ENCODE peak calls at places on chromosomes 2 and 18, in nine cellular contexts. P, M, C, O, S, J, I, D and N are unnamed samples.
A peak's percentile ranks its signal among the peaks of the same experiment; 100 is the strongest.

GRCh38 chr2:204863351-204863750 is 318.1 kb downstream of the PARD3B start:
- DNase-seq in J (no peak), O (peak; percentile 76), I (no peak), P (no peak), S (no peak), M (no peak), D (no peak), C (no peak), N (no peak)

GRCh38 chr2:73291461-73292315 is 1.7 kb downstream of the EGR4 start:
- DNase-seq in D (no peak), S (peak; percentile 49), P (no peak), I (no peak), J (no peak), M (no peak), C (no peak), O (no peak), N (no peak)

GRCh38 chr2:120593921-120594686 is 141.6 kb upstream of the GLI2 start:
- DNase-seq in P (no peak), M (no peak), C (no peak), O (no peak), S (no peak), D (no peak), J (no peak), I (no peak), N (no peak)

GRCh38 chr2:119204525-119204924 is 19.1 kb upstream of the STEAP3 start:
- DNase-seq in P (no peak), O (no peak), I (no peak), S (no peak), M (no peak), C (no peak), D (no peak), J (no peak), N (no peak)

GRCh38 chr2:25343187-25343825 is 1.6 kb upstream of the DNMT3A start:
- DNase-seq in M (no peak), C (no peak), O (no peak), J (no peak), S (no peak), I (no peak), P (no peak), D (no peak), N (no peak)

GRCh38 chr2:142794850-142795249 is 82.6 kb upstream of the KYNU start:
- DNase-seq in C (no peak), I (no peak), P (no peak), D (no peak), S (no peak), J (no peak), O (no peak), M (no peak), N (no peak)

GRCh38 chr18:892316-892715 is 12.4 kb upstream of the ADCYAP1 start:
- DNase-seq in O (no peak), I (no peak), D (no peak), C (no peak), S (no peak), P (no peak), J (no peak), M (no peak), N (no peak)

GRCh38 chr2:239706407-239706806 is 305.6 kb upstream of the HDAC4 start:
- DNase-seq in O (no peak), D (no peak), J (no peak), P (no peak), I (no peak), C (peak; percentile 7), M (no peak), S (no peak), N (no peak)

GRCh38 chr2:207587305-207587704 is 37.9 kb downstream of the METTL21A start:
- DNase-seq in O (no peak), P (no peak), C (no peak), I (no peak), S (no peak), J (no peak), M (no peak), D (no peak), N (no peak)

GRCh38 chr2:112627060-112628040 is 18.4 kb upstream of the SLC20A1 start:
- DNase-seq in D (no peak), S (peak; percentile 52), J (peak; percentile 39), M (no peak), C (peak; percentile 49), I (peak; percentile 58), P (no peak), O (peak; percentile 97), N (no peak)

GRCh38 chr2:200624660-200625059 is 38.8 kb downstream of the AOX1 start:
- DNase-seq in M (no peak), C (no peak), D (no peak), I (no peak), P (no peak), S (no peak), O (peak; percentile 89), J (no peak), N (no peak)

GRCh38 chr2:240865391-240865790 is 3.2 kb upstream of the AGXT start:
- DNase-seq in P (no peak), D (no peak), S (no peak), J (no peak), C (no peak), O (no peak), M (no peak), I (no peak), N (no peak)

GRCh38 chr2:71792926-71793761 is 339.8 kb downstream of the DYSF start:
- DNase-seq in C (no peak), P (no peak), M (no peak), O (peak; percentile 38), J (no peak), I (no peak), D (no peak), S (no peak), N (no peak)

GRCh38 chr18:62979172-62979571 is 263.8 kb downstream of the PHLPP1 start:
- DNase-seq in I (peak; percentile 61), P (peak; percentile 79), J (no peak), C (peak; percentile 43), D (no peak), S (no peak), O (peak; percentile 96), M (no peak), N (peak; percentile 31)

GRCh38 chr18:70636991-70637390 is 348.1 kb downstream of the SOCS6 start:
- DNase-seq in I (no peak), P (no peak), D (no peak), C (no peak), S (no peak), J (no peak), M (no peak), O (no peak), N (no peak)
- H3K9me3 ChIP-seq in I (peaks cover 4% of the 10 kb centered on the region), P (no peaks in the 10 kb centered on the region), D (no peaks in the 10 kb centered on the region), C (no peaks in the 10 kb centered on the region), S (no peaks in the 10 kb centered on the region), J (no peaks in the 10 kb centered on the region), M (no peaks in the 10 kb centered on the region), O (no peaks in the 10 kb centered on the region), N (no peaks in the 10 kb centered on the region)

GRCh38 chr18:23154823-23155517 is 19.7 kb downstream of the CABLES1 start:
- DNase-seq in S (no peak), J (no peak), O (no peak), D (no peak), I (no peak), C (no peak), M (no peak), P (no peak), N (no peak)
- TF ChIP-seq CTCF in S (no peak), J (no peak), O (no peak), D (no peak), I (no peak), C (no peak), M (no peak), P (no peak), N (no peak)

GRCh38 chr2:1772868-1773267 is 28.6 kb upstream of the PXDN start:
- DNase-seq in O (no peak), M (no peak), D (no peak), P (no peak), I (no peak), C (no peak), S (no peak), J (no peak), N (no peak)

GRCh38 chr2:1769703-1770422 is 25.5 kb upstream of the PXDN start:
- DNase-seq in S (peak; percentile 87), O (peak; percentile 62), M (peak; percentile 83), I (peak; percentile 72), J (peak; percentile 49), P (no peak), C (no peak), D (peak; percentile 45), N (no peak)

GRCh38 chr2:1770566-1771380 is 26.5 kb upstream of the PXDN start:
- DNase-seq in S (no peak), I (no peak), D (no peak), J (no peak), M (no peak), P (no peak), C (no peak), O (no peak), N (no peak)

GRCh38 chr2:1773883-1774282 is 29.6 kb upstream of the PXDN start:
- DNase-seq in C (no peak), S (no peak), P (no peak), O (no peak), J (no peak), I (no peak), D (no peak), M (no peak), N (no peak)

DNA sequence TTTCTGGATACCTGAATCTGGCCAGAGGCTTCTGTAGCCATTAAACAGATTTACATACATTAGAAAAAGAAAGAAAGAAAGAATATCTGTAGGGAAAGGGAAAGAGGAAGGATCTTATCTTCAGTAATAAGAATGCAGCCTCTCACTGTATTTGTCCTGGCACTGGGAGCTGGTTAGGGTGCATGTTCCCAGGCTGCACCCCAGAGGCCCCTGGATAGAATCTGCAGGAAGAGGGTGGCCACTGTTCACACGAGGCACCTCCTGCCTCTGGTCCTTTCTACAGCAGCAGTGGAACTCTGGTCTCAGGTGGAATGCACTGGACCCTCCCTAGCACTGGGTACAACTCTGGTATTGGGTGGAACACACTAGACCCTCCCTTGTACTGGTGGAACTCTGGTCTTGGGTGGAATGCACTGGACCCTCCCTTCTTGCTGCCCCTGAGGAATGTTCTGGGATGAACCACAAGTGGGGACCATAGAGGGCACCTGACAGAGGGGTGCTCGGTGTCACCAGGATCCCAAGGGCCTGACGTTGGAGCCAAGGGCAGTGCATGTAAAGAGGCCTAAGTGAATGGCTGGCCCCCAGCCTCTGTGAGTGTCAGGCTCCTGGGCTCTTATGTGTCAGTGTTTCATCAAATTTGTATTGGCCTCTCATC is 27.4 kb upstream of the PXDN start:
- DNase-seq in S (no peak), M (no peak), O (no peak), D (no peak), C (no peak), J (no peak), P (no peak), I (no peak), N (no peak)
- H3K9me3 ChIP-seq in S (no peaks in the 10 kb centered on the region), M (no peaks in the 10 kb centered on the region), O (no peaks in the 10 kb centered on the region), D (no peaks in the 10 kb centered on the region), C (no peaks in the 10 kb centered on the region), J (no peaks in the 10 kb centered on the region), P (no peaks in the 10 kb centered on the region), I (no peaks in the 10 kb centered on the region), N (no peaks in the 10 kb centered on the region)

DNA sequence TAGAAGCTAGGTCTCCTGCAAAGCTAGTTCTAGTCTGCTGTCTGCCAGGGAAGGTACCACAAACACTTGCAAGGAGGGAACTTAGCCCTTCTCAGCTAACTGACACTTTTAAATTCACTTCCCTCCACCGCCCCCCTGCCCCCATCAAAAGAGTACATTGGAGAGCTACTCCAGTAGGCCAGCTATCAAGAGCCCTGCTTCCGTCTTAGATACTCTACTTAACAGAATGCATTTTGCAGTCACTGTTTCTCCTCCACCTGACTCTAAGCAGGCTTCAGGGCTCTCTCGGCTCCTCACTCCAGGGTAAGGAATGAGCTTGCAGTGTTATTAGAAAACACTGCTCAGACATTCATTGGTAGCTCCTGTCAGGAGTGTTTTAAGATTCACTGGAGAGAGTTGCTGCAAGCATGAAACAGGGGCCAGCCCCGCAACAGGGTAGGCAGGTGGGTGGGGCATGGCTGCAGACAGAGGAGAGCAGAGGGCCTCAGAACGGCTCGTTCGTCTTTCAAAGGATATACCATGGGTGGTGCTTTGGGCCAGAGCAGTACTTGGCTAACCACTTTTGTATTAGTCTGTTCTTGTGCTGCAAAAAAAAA is 35.3 kb upstream of the PDCL3 start:
- DNase-seq in S (no peak), O (no peak), P (no peak), I (no peak), D (no peak), C (no peak), J (no peak), M (no peak), N (no peak)
- TF ChIP-seq CTCF in S (no peak), O (no peak), P (no peak), I (no peak), D (no peak), C (no peak), J (no peak), M (no peak), N (no peak)